ENCODE peak calls at places on chromosomes 2 and 18, in seven cellular contexts. One of them, this sample, is unnamed.

GRCh38 chr2:65345626-65346025 is 86.8 kb downstream of the SPRED2 start:
- DNase-seq in H1: no peak
- DNase-seq in neuronal stem cell: no peak
- DNase-seq in H9: no peak
- DNase-seq in mesendoderm: no peak
- DNase-seq in IMR-90: no peak
- DNase-seq in mesenchymal stem cell: no peak
- DNase-seq in this sample: no peak

GRCh38 chr2:128494307-128494639 is 175.6 kb upstream of the HS6ST1 start:
- DNase-seq in mesendoderm: no peak
- DNase-seq in H1: peak; percentile 32
- DNase-seq in mesenchymal stem cell: no peak
- DNase-seq in IMR-90: no peak
- DNase-seq in H9: no peak
- DNase-seq in neuronal stem cell: no peak
- DNase-seq in this sample: no peak

GRCh38 chr2:167147254-167147941 is 259.1 kb downstream of the XIRP2 start:
- DNase-seq in mesenchymal stem cell: no peak
- DNase-seq in H1: no peak
- DNase-seq in H9: no peak
- DNase-seq in mesendoderm: no peak
- DNase-seq in IMR-90: no peak
- DNase-seq in neuronal stem cell: no peak
- DNase-seq in this sample: no peak

GRCh38 chr2:18119883-18120282 is 241.4 kb downstream of the KCNS3 start:
- DNase-seq in IMR-90: peak; percentile 65
- DNase-seq in H1: no peak
- DNase-seq in mesenchymal stem cell: peak; percentile 70
- DNase-seq in neuronal stem cell: no peak
- DNase-seq in mesendoderm: no peak
- DNase-seq in H9: no peak
- DNase-seq in this sample: no peak

GRCh38 chr18:76978616-76979015 is 154.0 kb downstream of the MBP start:
- DNase-seq in H9: no peak
- DNase-seq in mesendoderm: no peak
- DNase-seq in mesenchymal stem cell: no peak
- DNase-seq in IMR-90: no peak
- DNase-seq in H1: peak; percentile 30
- DNase-seq in neuronal stem cell: no peak
- DNase-seq in this sample: no peak

GRCh38 chr2:37873749-37874330 is 51.2 kb upstream of the RMDN2 start:
- DNase-seq in H1: no peak
- DNase-seq in IMR-90: no peak
- DNase-seq in mesenchymal stem cell: no peak
- DNase-seq in H9: no peak
- DNase-seq in neuronal stem cell: no peak
- DNase-seq in mesendoderm: no peak
- DNase-seq in this sample: no peak

GRCh38 chr2:231425811-231426703 is 30.5 kb downstream of the B3GNT7 start:
- DNase-seq in H1: no peak
- DNase-seq in IMR-90: no peak
- DNase-seq in mesendoderm: peak; percentile 82
- DNase-seq in H9: peak; percentile 62
- DNase-seq in mesenchymal stem cell: no peak
- DNase-seq in neuronal stem cell: no peak
- DNase-seq in this sample: peak; percentile 93

GRCh38 chr2:120791961-120792295 is 56.3 kb downstream of the GLI2 start:
- DNase-seq in H1: no peak
- DNase-seq in IMR-90: peak; percentile 31
- DNase-seq in H9: no peak
- DNase-seq in neuronal stem cell: no peak
- DNase-seq in mesenchymal stem cell: no peak
- DNase-seq in mesendoderm: peak; percentile 88
- DNase-seq in this sample: peak; percentile 29

GRCh38 chr2:27049422-27050280 is 1.8 kb upstream of the AGBL5 start:
- DNase-seq in IMR-90: no peak
- DNase-seq in mesenchymal stem cell: peak; percentile 73
- DNase-seq in H9: no peak
- DNase-seq in neuronal stem cell: no peak
- DNase-seq in H1: no peak
- DNase-seq in mesendoderm: no peak
- DNase-seq in this sample: peak; percentile 68

GRCh38 chr2:101238930-101239759 is 13.5 kb upstream of the CNOT11 start:
- DNase-seq in H9: no peak
- DNase-seq in IMR-90: no peak
- DNase-seq in H1: no peak
- DNase-seq in neuronal stem cell: no peak
- DNase-seq in mesendoderm: no peak
- DNase-seq in mesenchymal stem cell: no peak
- DNase-seq in this sample: no peak

GRCh38 chr18:48967545-48967944 is 16.8 kb upstream of the SMAD7 start:
- DNase-seq in H9: no peak
- DNase-seq in mesendoderm: no peak
- DNase-seq in mesenchymal stem cell: no peak
- DNase-seq in neuronal stem cell: no peak
- DNase-seq in IMR-90: no peak
- DNase-seq in H1: no peak
- DNase-seq in this sample: no peak

GRCh38 chr18:37299471-37300304 is 265.9 kb downstream of the CELF4 start:
- DNase-seq in neuronal stem cell: no peak
- DNase-seq in mesendoderm: peak; percentile 56
- DNase-seq in H9: no peak
- DNase-seq in IMR-90: peak; percentile 93
- DNase-seq in mesenchymal stem cell: peak; percentile 99
- DNase-seq in H1: no peak
- DNase-seq in this sample: peak; percentile 91

GRCh38 chr18:35441857-35442595 is 55.7 kb downstream of the INO80C start:
- DNase-seq in neuronal stem cell: no peak
- DNase-seq in H9: no peak
- DNase-seq in H1: no peak
- DNase-seq in mesenchymal stem cell: no peak
- DNase-seq in IMR-90: no peak
- DNase-seq in mesendoderm: no peak
- DNase-seq in this sample: peak; percentile 23
- H2AK5ac ChIP-seq in neuronal stem cell: no peak overlapping the region
- H2AK5ac ChIP-seq in H9: no peak overlapping the region
- H2AK5ac ChIP-seq in H1: no peak overlapping the region
- H2AK5ac ChIP-seq in mesenchymal stem cell: no peak overlapping the region
- H2AK5ac ChIP-seq in IMR-90: no peak overlapping the region
- H2AK5ac ChIP-seq in mesendoderm: no peak overlapping the region
- H2AK5ac ChIP-seq in this sample: no peak overlapping the region

DNA sequence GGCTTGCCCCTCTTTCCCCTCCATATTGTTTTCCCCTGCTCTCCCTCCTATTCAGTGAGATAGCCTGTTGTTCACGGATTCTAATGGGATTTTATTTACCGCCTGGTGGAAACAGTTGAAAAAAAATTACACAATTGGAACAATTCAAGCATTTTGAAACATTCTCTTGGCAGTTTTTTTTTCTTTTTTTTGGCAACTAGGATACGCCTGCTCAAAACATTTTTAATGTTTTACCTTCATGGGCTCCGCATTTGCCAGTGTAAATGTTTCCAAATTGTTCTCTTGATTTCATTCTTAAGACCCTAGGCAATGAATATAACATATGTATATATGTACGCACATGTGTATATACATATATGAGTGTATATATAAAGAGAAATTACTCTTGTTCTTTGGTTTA is 146.5 kb downstream of the LTBP1 start:
- DNase-seq in neuronal stem cell: no peak
- DNase-seq in mesenchymal stem cell: no peak
- DNase-seq in H1: no peak
- DNase-seq in mesendoderm: no peak
- DNase-seq in H9: no peak
- DNase-seq in IMR-90: no peak
- DNase-seq in this sample: no peak
- H2AK5ac ChIP-seq in neuronal stem cell: no peak overlapping the region
- H2AK5ac ChIP-seq in mesenchymal stem cell: no peak overlapping the region
- H2AK5ac ChIP-seq in H1: no peak overlapping the region
- H2AK5ac ChIP-seq in mesendoderm: no peak overlapping the region
- H2AK5ac ChIP-seq in H9: no peak overlapping the region
- H2AK5ac ChIP-seq in IMR-90: no peak overlapping the region
- H2AK5ac ChIP-seq in this sample: no peak overlapping the region

GRCh38 chr2:162113771-162114168 is 38.3 kb downstream of the GCG start:
- DNase-seq in neuronal stem cell: no peak
- DNase-seq in H9: no peak
- DNase-seq in IMR-90: peak; percentile 80
- DNase-seq in H1: no peak
- DNase-seq in mesendoderm: peak; percentile 73
- DNase-seq in mesenchymal stem cell: peak; percentile 82
- DNase-seq in this sample: peak; percentile 52
- H2AK5ac ChIP-seq in neuronal stem cell: no peak overlapping the region
- H2AK5ac ChIP-seq in H9: no peak overlapping the region
- H2AK5ac ChIP-seq in IMR-90: no peak overlapping the region
- H2AK5ac ChIP-seq in H1: no peak overlapping the region
- H2AK5ac ChIP-seq in mesendoderm: no peak overlapping the region
- H2AK5ac ChIP-seq in mesenchymal stem cell: no peak overlapping the region
- H2AK5ac ChIP-seq in this sample: no peak overlapping the region

GRCh38 chr2:221312634-221313033 is 259.5 kb downstream of the EPHA4 start:
- DNase-seq in H9: no peak
- DNase-seq in mesendoderm: no peak
- DNase-seq in IMR-90: no peak
- DNase-seq in neuronal stem cell: no peak
- DNase-seq in H1: no peak
- DNase-seq in mesenchymal stem cell: no peak
- DNase-seq in this sample: no peak
- H2AK5ac ChIP-seq in H9: no peak overlapping the region
- H2AK5ac ChIP-seq in mesendoderm: no peak overlapping the region
- H2AK5ac ChIP-seq in IMR-90: no peak overlapping the region
- H2AK5ac ChIP-seq in neuronal stem cell: no peak overlapping the region
- H2AK5ac ChIP-seq in H1: no peak overlapping the region
- H2AK5ac ChIP-seq in mesenchymal stem cell: no peak overlapping the region
- H2AK5ac ChIP-seq in this sample: no peak overlapping the region

GRCh38 chr2:240651185-240651584 is 25.9 kb downstream of the GPR35 start:
- DNase-seq in mesenchymal stem cell: no peak
- DNase-seq in mesendoderm: no peak
- DNase-seq in H9: no peak
- DNase-seq in H1: no peak
- DNase-seq in IMR-90: no peak
- DNase-seq in neuronal stem cell: no peak
- DNase-seq in this sample: no peak
- H2AK5ac ChIP-seq in mesenchymal stem cell: no peak overlapping the region
- H2AK5ac ChIP-seq in mesendoderm: no peak overlapping the region
- H2AK5ac ChIP-seq in H9: no peak overlapping the region
- H2AK5ac ChIP-seq in H1: no peak overlapping the region
- H2AK5ac ChIP-seq in IMR-90: no peak overlapping the region
- H2AK5ac ChIP-seq in neuronal stem cell: no peak overlapping the region
- H2AK5ac ChIP-seq in this sample: no peak overlapping the region

DNA sequence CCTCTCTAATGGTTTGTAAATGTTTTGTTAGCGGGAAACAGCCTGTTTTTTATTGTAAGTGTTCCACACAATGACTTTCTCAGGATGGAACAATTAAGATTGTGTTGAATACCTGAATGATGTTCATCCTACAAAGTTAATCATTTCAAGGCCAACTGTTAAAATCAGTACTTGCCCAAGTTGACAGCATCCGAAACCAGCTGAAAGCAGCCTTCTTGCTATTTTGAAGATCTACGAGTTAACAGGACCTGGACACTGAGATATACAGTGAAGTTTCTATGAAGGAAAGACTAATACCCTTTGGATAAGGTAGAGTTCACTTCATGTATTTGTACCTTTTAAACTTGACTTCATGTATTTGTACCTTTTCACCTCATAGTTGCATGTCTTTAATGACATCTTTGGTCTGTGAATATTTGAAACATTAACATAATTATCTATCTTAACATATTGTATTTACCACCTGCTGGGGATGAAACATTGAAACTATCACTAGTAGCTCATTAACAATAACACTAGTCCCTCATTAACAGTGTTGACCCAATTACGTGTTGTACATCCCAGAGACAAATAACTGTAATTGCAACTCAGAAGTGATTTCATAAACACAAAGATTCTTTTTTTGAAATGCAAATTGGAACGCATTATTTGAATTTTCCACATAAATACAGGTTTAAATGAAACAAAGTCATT is 556.0 kb upstream of the MEX3C start:
- DNase-seq in H1: no peak
- DNase-seq in neuronal stem cell: no peak
- DNase-seq in mesendoderm: no peak
- DNase-seq in IMR-90: no peak
- DNase-seq in mesenchymal stem cell: no peak
- DNase-seq in H9: no peak
- DNase-seq in this sample: no peak
- H2AK5ac ChIP-seq in H1: no peak overlapping the region
- H2AK5ac ChIP-seq in neuronal stem cell: no peak overlapping the region
- H2AK5ac ChIP-seq in mesendoderm: no peak overlapping the region
- H2AK5ac ChIP-seq in IMR-90: no peak overlapping the region
- H2AK5ac ChIP-seq in mesenchymal stem cell: no peak overlapping the region
- H2AK5ac ChIP-seq in H9: no peak overlapping the region
- H2AK5ac ChIP-seq in this sample: no peak overlapping the region

GRCh38 chr2:200135082-200135481 is 171.4 kb upstream of the SPATS2L start:
- DNase-seq in neuronal stem cell: no peak
- DNase-seq in mesenchymal stem cell: no peak
- DNase-seq in mesendoderm: no peak
- DNase-seq in IMR-90: no peak
- DNase-seq in H1: no peak
- DNase-seq in H9: no peak
- DNase-seq in this sample: no peak

GRCh38 chr2:200137691-200138090 is 168.8 kb upstream of the SPATS2L start:
- DNase-seq in H1: no peak
- DNase-seq in mesendoderm: no peak
- DNase-seq in mesenchymal stem cell: no peak
- DNase-seq in H9: no peak
- DNase-seq in neuronal stem cell: no peak
- DNase-seq in IMR-90: no peak
- DNase-seq in this sample: no peak

GRCh38 chr2:200138386-200139184 is 167.9 kb upstream of the SPATS2L start:
- DNase-seq in neuronal stem cell: no peak
- DNase-seq in H9: no peak
- DNase-seq in mesendoderm: no peak
- DNase-seq in H1: no peak
- DNase-seq in IMR-90: peak; percentile 59
- DNase-seq in mesenchymal stem cell: no peak
- DNase-seq in this sample: peak; percentile 33

GRCh38 chr2:200136655-200137054 is 169.8 kb upstream of the SPATS2L start:
- DNase-seq in H9: peak; percentile 59
- DNase-seq in mesenchymal stem cell: no peak
- DNase-seq in H1: peak; percentile 70
- DNase-seq in IMR-90: no peak
- DNase-seq in neuronal stem cell: no peak
- DNase-seq in mesendoderm: peak; percentile 78
- DNase-seq in this sample: no peak

DNA sequence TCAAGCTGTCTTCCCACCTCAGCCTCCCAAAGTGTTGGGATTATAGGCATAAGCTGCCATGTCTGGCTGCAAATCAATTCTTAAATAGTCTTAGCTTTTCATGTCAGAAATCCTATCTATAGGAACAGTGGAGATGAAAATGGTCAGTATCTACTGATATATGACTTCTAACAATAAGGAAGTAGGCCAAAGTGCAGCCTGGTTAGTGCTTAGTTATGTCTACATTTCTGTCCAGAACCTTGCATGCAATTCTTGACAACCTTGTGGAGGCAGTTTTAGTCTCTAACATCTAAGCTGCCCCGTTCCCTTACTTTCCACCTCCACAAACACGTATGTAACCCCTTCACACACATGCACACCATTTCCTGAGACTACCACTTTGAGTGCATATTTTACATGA is 169.2 kb upstream of the SPATS2L start:
- DNase-seq in mesendoderm: no peak
- DNase-seq in H1: no peak
- DNase-seq in neuronal stem cell: no peak
- DNase-seq in H9: no peak
- DNase-seq in IMR-90: no peak
- DNase-seq in mesenchymal stem cell: no peak
- DNase-seq in this sample: no peak
- H2AK5ac ChIP-seq in mesendoderm: no peak overlapping the region
- H2AK5ac ChIP-seq in H1: peak overlapping the region; percentile 66
- H2AK5ac ChIP-seq in neuronal stem cell: no peak overlapping the region
- H2AK5ac ChIP-seq in H9: no peak overlapping the region
- H2AK5ac ChIP-seq in IMR-90: no peak overlapping the region
- H2AK5ac ChIP-seq in mesenchymal stem cell: peak overlapping the region; percentile 4
- H2AK5ac ChIP-seq in this sample: no peak overlapping the region

This sample was measured in trophoblast cell.